ENCODE peak calls at places on chromosomes 6 and 20, in seven cellular contexts. One of them, this sample, is unnamed.

GRCh38 chr6:137848672-137849071 is 18.4 kb upstream of the TNFAIP3 start:
- DNase-seq in SHP77: no peak
- DNase-seq in colonic mucosa: no peak
- DNase-seq in right cardiac atrium: no peak
- DNase-seq in dermis microvascular lymphatic vessel endothelial cell: no peak
- DNase-seq in COR-L47: no peak
- DNase-seq in sciatic nerve: no peak
- DNase-seq in this sample: no peak

GRCh38 chr6:168314948-168315347 is 4.6 kb downstream of the DACT2 start:
- DNase-seq in right cardiac atrium: no peak
- DNase-seq in COR-L47: no peak
- DNase-seq in dermis microvascular lymphatic vessel endothelial cell: no peak
- DNase-seq in sciatic nerve: no peak
- DNase-seq in colonic mucosa: no peak
- DNase-seq in SHP77: no peak
- DNase-seq in this sample: no peak

GRCh38 chr6:41049548-41049947 is 3.5 kb upstream of the APOBEC2 start:
- DNase-seq in SHP77: no peak
- DNase-seq in colonic mucosa: no peak
- DNase-seq in dermis microvascular lymphatic vessel endothelial cell: no peak
- DNase-seq in sciatic nerve: no peak
- DNase-seq in right cardiac atrium: no peak
- DNase-seq in COR-L47: no peak
- DNase-seq in this sample: no peak

GRCh38 chr6:34465551-34466241 is at the start of gene PACSIN1:
- DNase-seq in right cardiac atrium: no peak
- DNase-seq in sciatic nerve: no peak
- DNase-seq in SHP77: no peak
- DNase-seq in colonic mucosa: no peak
- DNase-seq in COR-L47: peak
- DNase-seq in dermis microvascular lymphatic vessel endothelial cell: no peak
- DNase-seq in this sample: no peak

GRCh38 chr6:23173231-23173630 is 603.9 kb downstream of the HDGFL1 start:
- DNase-seq in SHP77: no peak
- DNase-seq in sciatic nerve: no peak
- DNase-seq in COR-L47: no peak
- DNase-seq in right cardiac atrium: no peak
- DNase-seq in colonic mucosa: no peak
- DNase-seq in dermis microvascular lymphatic vessel endothelial cell: peak
- DNase-seq in this sample: no peak

GRCh38 chr6:12408752-12409151 is 118.6 kb downstream of the EDN1 start:
- DNase-seq in sciatic nerve: no peak
- DNase-seq in COR-L47: no peak
- DNase-seq in SHP77: no peak
- DNase-seq in dermis microvascular lymphatic vessel endothelial cell: peak
- DNase-seq in right cardiac atrium: no peak
- DNase-seq in colonic mucosa: no peak
- DNase-seq in this sample: no peak

GRCh38 chr6:109184638-109185037 is 89.3 kb downstream of the CEP57L1 start:
- DNase-seq in sciatic nerve: no peak
- DNase-seq in colonic mucosa: no peak
- DNase-seq in SHP77: no peak
- DNase-seq in COR-L47: no peak
- DNase-seq in dermis microvascular lymphatic vessel endothelial cell: no peak
- DNase-seq in right cardiac atrium: no peak
- DNase-seq in this sample: no peak

GRCh38 chr6:150666071-150666470 is 66.4 kb downstream of the PLEKHG1 start:
- DNase-seq in SHP77: no peak
- DNase-seq in sciatic nerve: no peak
- DNase-seq in COR-L47: no peak
- DNase-seq in right cardiac atrium: no peak
- DNase-seq in colonic mucosa: no peak
- DNase-seq in dermis microvascular lymphatic vessel endothelial cell: peak
- DNase-seq in this sample: no peak

GRCh38 chr6:139540276-139540675 is 165.8 kb upstream of the CITED2 start:
- DNase-seq in COR-L47: no peak
- DNase-seq in SHP77: no peak
- DNase-seq in sciatic nerve: no peak
- DNase-seq in dermis microvascular lymphatic vessel endothelial cell: peak
- DNase-seq in right cardiac atrium: no peak
- DNase-seq in colonic mucosa: no peak
- DNase-seq in this sample: no peak

GRCh38 chr20:21102252-21102609 is 3.9 kb downstream of the LINC00237 start:
- DNase-seq in right cardiac atrium: no peak
- DNase-seq in COR-L47: no peak
- DNase-seq in SHP77: no peak
- DNase-seq in colonic mucosa: peak
- DNase-seq in sciatic nerve: no peak
- DNase-seq in dermis microvascular lymphatic vessel endothelial cell: no peak
- DNase-seq in this sample: peak

GRCh38 chr20:4043801-4044200 is 28.4 kb upstream of the RNF24 start:
- DNase-seq in COR-L47: no peak
- DNase-seq in colonic mucosa: no peak
- DNase-seq in sciatic nerve: no peak
- DNase-seq in right cardiac atrium: no peak
- DNase-seq in SHP77: no peak
- DNase-seq in dermis microvascular lymphatic vessel endothelial cell: no peak
- DNase-seq in this sample: no peak

GRCh38 chr6:44452725-44453124 is 65.2 kb downstream of the CDC5L start:
- DNase-seq in colonic mucosa: no peak
- DNase-seq in sciatic nerve: no peak
- DNase-seq in SHP77: no peak
- DNase-seq in dermis microvascular lymphatic vessel endothelial cell: peak
- DNase-seq in COR-L47: no peak
- DNase-seq in right cardiac atrium: no peak
- DNase-seq in this sample: no peak

GRCh38 chr20:50540620-50541605 is 30.7 kb downstream of the PTPN1 start:
- DNase-seq in sciatic nerve: no peak
- DNase-seq in COR-L47: no peak
- DNase-seq in colonic mucosa: no peak
- DNase-seq in SHP77: no peak
- DNase-seq in right cardiac atrium: no peak
- DNase-seq in dermis microvascular lymphatic vessel endothelial cell: peak
- DNase-seq in this sample: no peak

GRCh38 chr6:3751019-3751729 is at the start of gene PXDC1:
- DNase-seq in dermis microvascular lymphatic vessel endothelial cell: no peak
- DNase-seq in COR-L47: no peak
- DNase-seq in right cardiac atrium: no peak
- DNase-seq in sciatic nerve: no peak
- DNase-seq in colonic mucosa: no peak
- DNase-seq in SHP77: no peak
- DNase-seq in this sample: peak

GRCh38 chr20:40838516-40838915 is 149.5 kb upstream of the MAFB start:
- DNase-seq in COR-L47: no peak
- DNase-seq in colonic mucosa: no peak
- DNase-seq in dermis microvascular lymphatic vessel endothelial cell: no peak
- DNase-seq in sciatic nerve: no peak
- DNase-seq in right cardiac atrium: no peak
- DNase-seq in SHP77: no peak
- DNase-seq in this sample: no peak

GRCh38 chr6:156718647-156719394 is 58.4 kb upstream of the ARID1B start:
- DNase-seq in dermis microvascular lymphatic vessel endothelial cell: peak
- DNase-seq in sciatic nerve: no peak
- DNase-seq in colonic mucosa: peak
- DNase-seq in COR-L47: no peak
- DNase-seq in SHP77: peak
- DNase-seq in right cardiac atrium: peak
- DNase-seq in this sample: no peak

GRCh38 chr6:148997863-148998262 is 251.0 kb downstream of the UST start:
- DNase-seq in right cardiac atrium: no peak
- DNase-seq in sciatic nerve: no peak
- DNase-seq in colonic mucosa: no peak
- DNase-seq in dermis microvascular lymphatic vessel endothelial cell: no peak
- DNase-seq in SHP77: no peak
- DNase-seq in COR-L47: no peak
- DNase-seq in this sample: no peak

GRCh38 chr6:9540534-9541126 is 874.2 kb downstream of the TFAP2A start:
- DNase-seq in COR-L47: peak
- DNase-seq in colonic mucosa: no peak
- DNase-seq in right cardiac atrium: no peak
- DNase-seq in SHP77: peak
- DNase-seq in sciatic nerve: no peak
- DNase-seq in dermis microvascular lymphatic vessel endothelial cell: peak
- DNase-seq in this sample: no peak

GRCh38 chr20:46056970-46057855 is 28.2 kb downstream of the SLC12A5 start:
- DNase-seq in right cardiac atrium: peak
- DNase-seq in SHP77: no peak
- DNase-seq in sciatic nerve: peak
- DNase-seq in COR-L47: no peak
- DNase-seq in dermis microvascular lymphatic vessel endothelial cell: peak
- DNase-seq in colonic mucosa: peak
- DNase-seq in this sample: peak

GRCh38 chr20:64036346-64037198 is 590 bp downstream of the C20orf204 start:
- DNase-seq in SHP77: no peak
- DNase-seq in right cardiac atrium: no peak
- DNase-seq in COR-L47: no peak
- DNase-seq in sciatic nerve: no peak
- DNase-seq in dermis microvascular lymphatic vessel endothelial cell: no peak
- DNase-seq in colonic mucosa: no peak
- DNase-seq in this sample: no peak

GRCh38 chr6:110878751-110879539 is 4.4 kb downstream of the AMD1 start:
- DNase-seq in COR-L47: peak
- DNase-seq in colonic mucosa: peak
- DNase-seq in sciatic nerve: peak
- DNase-seq in right cardiac atrium: no peak
- DNase-seq in dermis microvascular lymphatic vessel endothelial cell: peak
- DNase-seq in SHP77: no peak
- DNase-seq in this sample: no peak